ENCODE peak calls at places on chromosomes 6 and 20, in four cellular contexts. C is IMR-90, J is psoas muscle, I is breast epithelium. Z is an unnamed sample.

GRCh38 chr6:144033816-144034540 is 25.9 kb upstream of the PLAGL1 start:
- DNase-seq in C (peak; percentile 69), J (no peak), I (no peak), Z (no peak)

GRCh38 chr6:6543181-6543879 is 45.2 kb upstream of the LY86 start:
- DNase-seq in C (no peak), J (no peak), I (no peak), Z (no peak)

GRCh38 chr6:137013738-137014602 is 30.8 kb downstream of the IL20RA start:
- DNase-seq in C (peak; percentile 60), J (no peak), I (no peak), Z (no peak)

GRCh38 chr20:16477632-16478031 is 95.6 kb downstream of the KIF16B start:
- DNase-seq in C (peak; percentile 30), J (no peak), I (no peak), Z (no peak)

GRCh38 chr6:113980937-113981554 is 10.1 kb upstream of the HDAC2 start:
- DNase-seq in C (peak; percentile 31), J (no peak), I (no peak), Z (no peak)

GRCh38 chr20:11850901-11851300 is 66.8 kb upstream of the BTBD3 start:
- DNase-seq in C (peak; percentile 68), J (no peak), I (no peak), Z (no peak)

GRCh38 chr6:26031151-26031594 is 56.1 kb upstream of the HFE start:
- DNase-seq in C (no peak), J (no peak), I (no peak), Z (no peak)

GRCh38 chr6:34229877-34230276 is 6.8 kb upstream of the HMGA1 start:
- DNase-seq in C (no peak), J (peak; percentile 3), I (no peak), Z (no peak)

GRCh38 chr6:64504509-64504908 is 868.9 kb downstream of the PHF3 start:
- DNase-seq in C (peak; percentile 4), J (no peak), I (no peak), Z (no peak)

GRCh38 chr6:168179702-168180382 is 100.8 kb upstream of the FRMD1 start:
- DNase-seq in C (no peak), J (no peak), I (no peak), Z (no peak)

GRCh38 chr6:37877373-37878149 is 58.0 kb downstream of the ZFAND3 start:
- DNase-seq in C (peak; percentile 44), J (no peak), I (no peak), Z (no peak)

GRCh38 chr6:37874726-37875125 is 55.2 kb downstream of the ZFAND3 start:
- DNase-seq in C (no peak), J (no peak), I (no peak), Z (no peak)

GRCh38 chr6:37875561-37876309 is 56.2 kb downstream of the ZFAND3 start:
- DNase-seq in C (no peak), J (no peak), I (no peak), Z (no peak)

GRCh38 chr6:37878150-37878710 is 58.7 kb downstream of the ZFAND3 start:
- DNase-seq in C (peak; percentile 42), J (no peak), I (no peak), Z (no peak)

GRCh38 chr6:37876843-37877242 is 57.3 kb downstream of the ZFAND3 start:
- DNase-seq in C (no peak), J (no peak), I (no peak), Z (no peak)
- H3K4me1 ChIP-seq in C (peaks cover 14% of the 10 kb centered on the region), J (peaks cover 52% of the 10 kb centered on the region), I (no peaks in the 10 kb centered on the region), Z (peaks cover 6% of the 10 kb centered on the region)

GRCh38 chr6:130223508-130223907 is 757 bp upstream of the SAMD3 start:
- DNase-seq in C (no peak), J (no peak), I (no peak), Z (no peak)
- TF ChIP-seq CTCF in C (no peak), J (no peak), I (no peak), Z (no peak)

GRCh38 chr6:21933351-21933750 is 339.8 kb downstream of the SOX4 start:
- DNase-seq in C (no peak), J (no peak), I (no peak), Z (no peak)

GRCh38 chr6:21924002-21924401 is 330.5 kb downstream of the SOX4 start:
- DNase-seq in C (no peak), J (no peak), I (no peak), Z (no peak)

GRCh38 chr6:21931641-21932335 is 338.2 kb downstream of the SOX4 start:
- DNase-seq in C (peak; percentile 55), J (no peak), I (no peak), Z (no peak)

DNA sequence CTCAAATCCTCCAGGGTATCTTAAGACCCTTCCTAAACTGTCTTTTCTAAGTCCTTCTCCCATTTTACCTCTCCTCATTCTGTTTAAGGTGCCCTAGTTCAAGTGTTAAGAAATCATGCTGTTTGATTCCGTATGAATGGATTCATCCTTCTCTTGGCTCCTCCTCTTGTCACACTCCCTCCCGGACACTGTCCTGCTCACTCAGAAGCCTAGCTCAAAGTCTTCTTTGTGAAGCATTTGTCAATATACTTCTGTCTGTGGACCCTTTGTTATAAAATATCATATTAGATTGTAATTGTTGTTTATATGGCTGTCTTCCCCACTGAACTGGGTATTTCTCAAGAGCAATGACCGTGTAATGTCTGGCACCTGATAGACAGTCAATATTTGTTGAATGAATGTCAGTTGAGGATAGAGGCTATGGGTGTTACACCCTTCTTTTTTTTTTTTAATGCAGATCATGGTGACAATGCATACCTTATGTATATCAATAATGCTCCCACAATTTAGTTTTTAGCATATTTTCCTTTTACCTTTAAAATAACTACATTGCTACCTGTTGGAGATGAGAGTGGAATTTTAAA is 335.3 kb downstream of the SOX4 start:
- DNase-seq in C (no peak), J (no peak), I (no peak), Z (no peak)
- H3K4me1 ChIP-seq in C (no peaks in the 10 kb centered on the region), J (no peaks in the 10 kb centered on the region), I (no peaks in the 10 kb centered on the region), Z (no peaks in the 10 kb centered on the region)

DNA sequence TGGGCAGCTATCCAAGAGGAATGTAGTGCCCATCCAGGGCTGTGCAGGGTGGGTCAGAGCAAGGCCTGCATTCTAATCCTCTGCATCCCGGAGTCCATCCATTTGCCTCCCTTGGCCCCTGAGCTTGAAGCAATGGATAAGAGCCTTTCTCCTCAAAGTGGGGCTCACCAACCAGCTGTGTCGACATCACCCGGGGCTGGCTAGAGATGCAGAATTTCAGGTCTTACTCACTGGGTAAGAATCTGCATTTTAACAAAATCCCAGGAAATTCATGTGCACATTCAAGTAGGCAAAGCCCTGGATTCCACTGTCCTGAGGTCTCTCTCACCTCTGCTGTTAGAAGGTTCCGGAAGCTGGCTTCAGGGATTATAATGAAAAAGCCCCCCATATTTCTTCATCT is 95.3 kb downstream of the MDGA1 start:
- DNase-seq in C (peak; percentile 63), J (no peak), I (no peak), Z (no peak)
- TF ChIP-seq CTCF in C (no peak), J (no peak), I (no peak), Z (no peak)

GRCh38 chr6:3913077-3913957 is 64.1 kb downstream of the FAM50B start:
- DNase-seq in C (peak; percentile 99), J (no peak), I (no peak), Z (peak; percentile 50)
- H3K4me1 ChIP-seq in C (peaks cover 17% of the 10 kb centered on the region), J (peaks cover 53% of the 10 kb centered on the region), I (no peaks in the 10 kb centered on the region), Z (peaks cover 15% of the 10 kb centered on the region)

GRCh38 chr6:72639920-72640621 is 18.2 kb downstream of the KCNQ5 start:
- DNase-seq in C (no peak), J (no peak), I (no peak), Z (no peak)
- TF ChIP-seq CTCF in C (peak; percentile 19), J (no peak), I (no peak), Z (no peak)

GRCh38 chr6:37239950-37240713 is 17.4 kb upstream of the TBC1D22B start:
- DNase-seq in C (peak; percentile 99), J (peak; percentile 88), I (peak; percentile 62), Z (no peak)
- H3K4me1 ChIP-seq in C (peaks cover 30% of the 10 kb centered on the region), J (peaks cover 48% of the 10 kb centered on the region), I (no peaks in the 10 kb centered on the region), Z (peaks cover 30% of the 10 kb centered on the region)

GRCh38 chr6:52284460-52285173 is at the start of gene MCM3:
- DNase-seq in C (peak; percentile 99), J (peak; percentile 97), I (peak; percentile 96), Z (peak; percentile 97)
- TF ChIP-seq CTCF in C (peak; percentile 18), J (no peak), I (peak; percentile 8), Z (peak; percentile 46)

Z was measured in upper lobe of left lung.